ENCODE peak calls at places on chromosome 9, in ten cellular contexts. A is HepG2; T is psoas muscle; I is left ventricle myocardium inferior; O is IMR-90; R is HCT116; P is A549; Y is GM12864; B is CD4-positive, CD25-positive, alpha-beta regulatory T cell; G is astrocyte. F is an unnamed sample.

GRCh38 chr9:37412431-37413151 is 9.9 kb upstream of the GRHPR start:
- DNase-seq in O (peak; percentile 29), R (no peak), P (no peak), I (no peak), T (peak; percentile 68), A (no peak), B (no peak), Y (no peak), G (peak; percentile 35), F (no peak)

GRCh38 chr9:98491778-98492177 is 217.0 kb downstream of the GABBR2 start:
- DNase-seq in T (no peak), I (peak; percentile 23), A (no peak), R (no peak), B (no peak), Y (no peak), P (no peak), O (peak; percentile 76), G (peak; percentile 69), F (no peak)

GRCh38 chr9:87206064-87206661 is 258.9 kb upstream of the GAS1 start:
- DNase-seq in B (no peak), Y (no peak), O (peak; percentile 85), T (no peak), R (no peak), A (no peak), P (no peak), G (peak; percentile 85), I (no peak), F (no peak)

GRCh38 chr9:127087411-127087810 is 35.0 kb downstream of the ANGPTL2 start:
- DNase-seq in A (no peak), R (no peak), P (no peak), B (no peak), Y (no peak), G (no peak), O (no peak), I (no peak), T (no peak), F (peak; percentile 80)

GRCh38 chr9:125674981-125675973 is 31.7 kb downstream of the MAPKAP1 start:
- DNase-seq in O (peak; percentile 87), R (peak; percentile 58), B (no peak), P (peak; percentile 53), T (no peak), I (no peak), G (peak; percentile 90), A (peak; percentile 51), Y (no peak), F (no peak)

GRCh38 chr9:128149001-128149701 is at the start of gene LCN2:
- DNase-seq in B (no peak), A (no peak), P (peak; percentile 31), O (no peak), R (peak; percentile 48), Y (no peak), I (no peak), T (no peak), G (no peak), F (no peak)

GRCh38 chr9:17793713-17794622 is 215.1 kb downstream of the SH3GL2 start:
- DNase-seq in I (no peak), G (no peak), B (no peak), T (no peak), Y (no peak), P (peak; percentile 13), A (peak; percentile 27), O (no peak), R (peak; percentile 6), F (no peak)

GRCh38 chr9:116464987-116465571 is 222.0 kb upstream of the TRIM32 start:
- DNase-seq in Y (no peak), A (no peak), I (no peak), O (no peak), P (no peak), B (no peak), R (no peak), G (no peak), T (no peak), F (no peak)

GRCh38 chr9:114223564-114224246 is 68.4 kb downstream of the COL27A1 start:
- DNase-seq in O (peak; percentile 81), R (peak; percentile 51), I (no peak), G (peak; percentile 78), P (peak; percentile 67), T (no peak), B (no peak), A (peak; percentile 70), Y (no peak), F (no peak)

GRCh38 chr9:75644649-75645048 is 245.8 kb upstream of the PCSK5 start:
- DNase-seq in O (no peak), P (no peak), B (no peak), R (no peak), A (no peak), I (no peak), G (no peak), T (no peak), Y (no peak), F (no peak)

DNA sequence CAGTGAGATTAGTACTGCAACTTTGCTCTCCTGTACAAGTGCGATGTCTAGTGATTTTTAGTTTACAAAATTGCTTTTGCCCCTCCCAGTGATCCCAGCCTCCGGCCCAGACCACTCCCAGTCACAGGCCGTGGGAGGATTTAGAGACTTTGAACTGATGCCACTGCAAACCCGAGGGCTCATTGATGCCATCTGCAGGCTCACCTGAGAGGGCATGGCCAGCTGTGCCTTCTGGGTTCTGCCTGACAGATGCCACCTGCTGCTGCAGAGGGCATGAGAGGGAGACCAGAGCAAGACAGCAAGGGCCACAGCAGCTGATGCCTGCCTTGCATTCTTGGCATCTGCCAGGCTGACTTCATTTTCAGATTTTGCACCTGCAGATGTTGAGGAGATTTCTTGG is 593.8 kb downstream of the CDK5RAP2 start:
- DNase-seq in Y (no peak), T (no peak), A (no peak), P (no peak), G (no peak), I (no peak), B (no peak), O (no peak), R (no peak), F (no peak)
- H3K4me3 ChIP-seq in Y (no peak overlapping the region), T (no peak overlapping the region), A (no peak overlapping the region), P (no peak overlapping the region), G (no peak overlapping the region), I (no peak overlapping the region), B (no peak overlapping the region), O (no peak overlapping the region), R (no peak overlapping the region), F (no peak overlapping the region)

DNA sequence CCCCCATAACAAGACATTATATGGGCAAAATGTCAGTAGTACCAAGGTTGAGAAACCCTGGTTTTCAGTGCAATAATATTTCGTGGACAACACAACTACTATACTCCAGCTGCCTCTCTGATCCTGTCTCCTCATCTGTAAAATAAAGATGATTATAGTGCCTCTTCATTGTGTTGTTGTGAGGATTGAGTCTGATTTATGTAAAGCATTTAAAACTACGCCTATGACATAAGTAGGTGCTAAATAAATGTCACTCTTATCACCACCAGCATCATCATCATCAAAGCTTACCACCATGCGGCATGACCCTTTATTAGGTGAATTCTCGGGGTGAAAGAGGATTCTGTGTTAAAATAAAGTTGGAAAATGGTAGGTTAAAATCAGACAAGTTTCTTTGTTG is 67.8 kb upstream of the IFNE start:
- DNase-seq in R (no peak), B (no peak), Y (no peak), P (no peak), O (no peak), I (no peak), A (no peak), G (no peak), T (no peak), F (no peak)
- H3K4me3 ChIP-seq in R (no peak overlapping the region), B (no peak overlapping the region), Y (no peak overlapping the region), P (peak overlapping the region; percentile 79), O (peak overlapping the region; percentile 39), I (no peak overlapping the region), A (no peak overlapping the region), G (peak overlapping the region; percentile 24), T (no peak overlapping the region), F (no peak overlapping the region)

GRCh38 chr9:2970864-2971263 is 127.0 kb upstream of the PUM3 start:
- DNase-seq in T (no peak), Y (no peak), P (no peak), B (no peak), O (no peak), A (no peak), R (no peak), I (no peak), G (no peak), F (no peak)

GRCh38 chr9:2964485-2964884 is 120.6 kb upstream of the PUM3 start:
- DNase-seq in T (no peak), P (no peak), Y (no peak), I (no peak), O (no peak), B (no peak), A (no peak), G (no peak), R (no peak), F (no peak)

GRCh38 chr9:2963307-2963706 is 119.4 kb upstream of the PUM3 start:
- DNase-seq in R (no peak), P (no peak), B (no peak), Y (no peak), T (no peak), G (no peak), A (no peak), I (no peak), O (no peak), F (no peak)

GRCh38 chr9:2967779-2968178 is 123.9 kb upstream of the PUM3 start:
- DNase-seq in I (no peak), T (no peak), G (no peak), Y (no peak), O (no peak), B (no peak), R (no peak), P (no peak), A (no peak), F (no peak)

GRCh38 chr9:2966846-2967372 is 123.0 kb upstream of the PUM3 start:
- DNase-seq in B (no peak), T (no peak), R (no peak), G (no peak), Y (no peak), O (no peak), I (no peak), A (no peak), P (no peak), F (no peak)
- H3K4me3 ChIP-seq in B (no peak overlapping the region), T (no peak overlapping the region), R (no peak overlapping the region), G (no peak overlapping the region), Y (no peak overlapping the region), O (no peak overlapping the region), I (no peak overlapping the region), A (no peak overlapping the region), P (no peak overlapping the region), F (no peak overlapping the region)

GRCh38 chr9:107750741-107751521 is 261.4 kb upstream of the KLF4 start:
- DNase-seq in O (peak; percentile 99), I (peak; percentile 82), B (no peak), R (peak; percentile 81), A (peak; percentile 13), P (peak; percentile 85), Y (no peak), G (peak; percentile 98), T (peak; percentile 87), F (peak; percentile 90)

GRCh38 chr9:107749787-107750444 is 260.3 kb upstream of the KLF4 start:
- DNase-seq in I (peak; percentile 89), B (no peak), T (peak; percentile 93), G (peak; percentile 93), P (peak; percentile 56), R (peak; percentile 85), Y (no peak), O (peak; percentile 96), A (peak; percentile 5), F (peak; percentile 98)

GRCh38 chr9:107755267-107755666 is 265.7 kb upstream of the KLF4 start:
- DNase-seq in I (no peak), G (peak; percentile 71), B (no peak), O (peak; percentile 71), T (no peak), Y (no peak), R (peak; percentile 95), A (no peak), P (no peak), F (no peak)

GRCh38 chr9:107756091-107756490 is 266.5 kb upstream of the KLF4 start:
- DNase-seq in A (no peak), Y (no peak), T (no peak), G (no peak), R (no peak), I (no peak), B (no peak), O (no peak), P (no peak), F (no peak)

GRCh38 chr9:107751522-107752235 is 262.1 kb upstream of the KLF4 start:
- DNase-seq in A (peak; percentile 72), O (peak; percentile 83), T (peak; percentile 31), B (no peak), Y (peak; percentile 18), G (peak; percentile 47), P (peak; percentile 75), I (no peak), R (peak; percentile 66), F (no peak)
- H3K4me3 ChIP-seq in A (no peak overlapping the region), O (no peak overlapping the region), T (no peak overlapping the region), B (no peak overlapping the region), Y (no peak overlapping the region), G (no peak overlapping the region), P (no peak overlapping the region), I (no peak overlapping the region), R (peak overlapping the region; percentile 39), F (no peak overlapping the region)